ENCODE peak calls at places on chromosomes 7 and 10, in ten cellular contexts. Y is AG10803; N is Calu3; P is IMR-90; Z is CD8-positive, alpha-beta T cell; A is AG09319; I is OCI-LY7; M is left ventricle myocardium inferior; V is fibroblast of pulmonary artery; S is H9. K is an unnamed sample.

GRCh38 chr7:37382546-37383088 is 66.0 kb downstream of the ELMO1 start:
- DNase-seq in A (no peak), Z (no peak), N (no peak), V (no peak), S (no peak), Y (no peak), I (no peak), M (no peak), P (no peak), K (no peak)

GRCh38 chr10:61903184-61903990 is 1.9 kb downstream of the ARID5B start:
- DNase-seq in S (peak), N (peak), A (no peak), V (peak), I (peak), Z (peak), Y (peak), M (peak), P (peak), K (peak)

GRCh38 chr10:8331896-8332729 is 277.6 kb downstream of the GATA3 start:
- DNase-seq in V (peak), M (peak), Z (peak), I (no peak), P (peak), S (peak), A (no peak), N (peak), Y (no peak), K (peak)

GRCh38 chr10:103281753-103282152 is 4.8 kb downstream of the INA start:
- DNase-seq in Z (no peak), M (no peak), S (peak), Y (no peak), I (no peak), N (no peak), A (no peak), P (peak), V (no peak), K (peak)

GRCh38 chr7:18940577-18941134 is 176.8 kb downstream of the TWIST1 start:
- DNase-seq in V (no peak), N (no peak), I (no peak), M (no peak), A (no peak), Y (no peak), S (peak), Z (no peak), P (no peak), K (no peak)

GRCh38 chr10:11472158-11472753 is 139.2 kb downstream of the USP6NL start:
- DNase-seq in S (peak), Z (peak), A (peak), I (peak), P (peak), M (peak), N (peak), V (peak), Y (peak), K (peak)

GRCh38 chr7:8260871-8261707 is 878 bp downstream of the ICA1 start:
- DNase-seq in V (no peak), I (no peak), Y (no peak), N (peak), A (no peak), Z (no peak), S (no peak), M (peak), P (no peak), K (no peak)

GRCh38 chr10:642186-642890 is 47.1 kb downstream of the DIP2C start:
- DNase-seq in A (no peak), V (no peak), M (no peak), Z (no peak), I (no peak), S (no peak), Y (no peak), N (peak), P (no peak), K (no peak)

GRCh38 chr7:38186593-38187314 is 8.7 kb downstream of the STARD3NL start:
- DNase-seq in V (peak), P (peak), M (no peak), S (no peak), N (no peak), Y (peak), I (no peak), Z (no peak), A (no peak), K (no peak)

GRCh38 chr10:132001238-132001977 is 19.7 kb upstream of the BNIP3 start:
- DNase-seq in V (peak), I (no peak), A (no peak), S (peak), N (peak), Y (peak), P (peak), M (no peak), Z (no peak), K (no peak)

GRCh38 chr7:21526007-21526406 is 16.8 kb upstream of the DNAH11 start:
- DNase-seq in M (no peak), P (peak), Z (no peak), N (no peak), V (no peak), I (peak), Y (no peak), A (no peak), S (no peak), K (no peak)

GRCh38 chr10:87659571-87660483 is at the start of gene PAPSS2:
- DNase-seq in I (no peak), M (peak), N (peak), Z (no peak), V (peak), Y (peak), S (peak), P (peak), A (peak), K (peak)

GRCh38 chr7:112283382-112283910 is 77.0 kb downstream of the ZNF277 start:
- DNase-seq in N (no peak), Y (no peak), S (no peak), P (no peak), V (no peak), Z (no peak), I (no peak), M (no peak), A (no peak), K (no peak)

GRCh38 chr10:47408606-47409005 is 24.5 kb upstream of the ZNF488 start:
- DNase-seq in V (no peak), A (no peak), Z (no peak), M (no peak), Y (no peak), I (no peak), P (no peak), S (no peak), N (no peak), K (no peak)

GRCh38 chr7:52634996-52635395 is 400.4 kb upstream of the POM121L12 start:
- DNase-seq in S (no peak), A (no peak), Z (no peak), M (no peak), P (no peak), I (no peak), Y (no peak), V (no peak), N (no peak), K (no peak)

GRCh38 chr7:130107949-130108674 is 37.8 kb downstream of the KLHDC10 start:
- DNase-seq in S (no peak), A (no peak), Z (no peak), I (no peak), M (no peak), P (no peak), N (no peak), V (no peak), Y (no peak), K (no peak)

GRCh38 chr10:99534939-99535763 is 2.4 kb downstream of the NKX2-3 start:
- DNase-seq in M (no peak), S (peak), N (no peak), Y (peak), P (no peak), A (no peak), V (peak), I (no peak), Z (no peak), K (peak)

GRCh38 chr10:118698421-118698820 is 56.3 kb downstream of the CACUL1 start:
- DNase-seq in I (no peak), P (peak), S (no peak), A (no peak), Y (no peak), N (peak), M (no peak), Z (peak), V (peak), K (no peak)

GRCh38 chr10:88800152-88801125 is 2.1 kb upstream of the LIPM start:
- DNase-seq in Y (peak), Z (no peak), A (no peak), S (no peak), V (peak), P (peak), I (no peak), M (no peak), N (no peak), K (no peak)

GRCh38 chr7:105654994-105655900 is 74.0 kb upstream of the EFCAB10 start:
- DNase-seq in Y (peak), A (no peak), S (peak), Z (no peak), N (no peak), P (peak), V (peak), M (no peak), I (no peak), K (peak)

GRCh38 chr10:32055478-32056135 is 618 bp downstream of the KIF5B start:
- DNase-seq in A (no peak), I (peak), Y (peak), N (peak), Z (peak), V (peak), M (peak), S (peak), P (peak), K (peak)

GRCh38 chr7:91267558-91267955 is 3.3 kb downstream of the FZD1 start:
- DNase-seq in I (no peak), M (no peak), S (no peak), Z (no peak), Y (peak), N (no peak), P (peak), V (no peak), A (no peak), K (no peak)

GRCh38 chr10:104449402-104449801 is 95.8 kb downstream of the CFAP58 start:
- DNase-seq in Z (no peak), S (no peak), Y (peak), N (no peak), M (no peak), P (peak), I (no peak), A (no peak), V (no peak), K (no peak)

GRCh38 chr7:114356133-114356532 is 58.5 kb upstream of the FOXP2 start:
- DNase-seq in A (no peak), I (no peak), Z (no peak), P (peak), Y (no peak), M (no peak), S (no peak), N (no peak), V (no peak), K (no peak)

GRCh38 chr7:148011753-148012152 is 578.8 kb upstream of the C7orf33 start:
- DNase-seq in P (no peak), A (no peak), N (no peak), S (peak), V (no peak), Z (no peak), M (no peak), I (no peak), Y (no peak), K (no peak)

GRCh38 chr7:17681965-17682364 is 258.3 kb downstream of the SNX13 start:
- DNase-seq in I (no peak), Y (peak), V (peak), N (no peak), P (no peak), S (no peak), A (no peak), Z (no peak), M (no peak), K (no peak)

GRCh38 chr7:142808802-142809583 is 38.2 kb downstream of the PRSS2 start:
- DNase-seq in P (peak), Y (no peak), S (no peak), N (peak), V (no peak), A (no peak), M (no peak), Z (peak), I (peak), K (no peak)

GRCh38 chr10:79246606-79247275 is 100.5 kb upstream of the PPIF start:
- DNase-seq in Y (peak), M (peak), N (no peak), I (no peak), V (peak), S (no peak), Z (no peak), A (no peak), P (no peak), K (no peak)

GRCh38 chr7:46344533-46344932 is 423.5 kb upstream of the IGFBP3 start:
- DNase-seq in V (no peak), Y (no peak), I (no peak), Z (no peak), S (no peak), P (no peak), N (no peak), M (no peak), A (no peak), K (no peak)

GRCh38 chr7:78112488-78112887 is 313.9 kb downstream of the PHTF2 start:
- DNase-seq in I (no peak), S (no peak), M (no peak), N (no peak), A (no peak), P (no peak), V (no peak), Z (no peak), Y (no peak), K (no peak)

GRCh38 chr10:45502458-45502857 is 128.4 kb downstream of the ALOX5 start:
- DNase-seq in A (no peak), P (no peak), N (no peak), V (no peak), I (no peak), S (no peak), Y (no peak), Z (no peak), M (no peak), K (no peak)

GRCh38 chr7:140557069-140557468 is 77.8 kb upstream of the MKRN1 start:
- DNase-seq in N (no peak), P (no peak), I (no peak), V (no peak), Y (no peak), Z (no peak), A (no peak), S (no peak), M (no peak), K (no peak)

GRCh38 chr10:98572594-98572993 is 125.9 kb upstream of the HPS1 start:
- DNase-seq in M (no peak), N (no peak), Z (no peak), Y (no peak), A (no peak), V (no peak), P (no peak), S (no peak), I (no peak), K (no peak)

GRCh38 chr7:157751951-157752673 is 415.3 kb downstream of the DNAJB6 start:
- DNase-seq in Z (no peak), Y (no peak), N (no peak), I (no peak), S (no peak), P (no peak), M (no peak), V (no peak), A (no peak), K (no peak)

GRCh38 chr7:157769016-157769869 is 432.4 kb downstream of the DNAJB6 start:
- DNase-seq in S (no peak), Z (no peak), M (no peak), N (no peak), I (no peak), A (no peak), P (no peak), V (no peak), Y (no peak), K (peak)

DNA sequence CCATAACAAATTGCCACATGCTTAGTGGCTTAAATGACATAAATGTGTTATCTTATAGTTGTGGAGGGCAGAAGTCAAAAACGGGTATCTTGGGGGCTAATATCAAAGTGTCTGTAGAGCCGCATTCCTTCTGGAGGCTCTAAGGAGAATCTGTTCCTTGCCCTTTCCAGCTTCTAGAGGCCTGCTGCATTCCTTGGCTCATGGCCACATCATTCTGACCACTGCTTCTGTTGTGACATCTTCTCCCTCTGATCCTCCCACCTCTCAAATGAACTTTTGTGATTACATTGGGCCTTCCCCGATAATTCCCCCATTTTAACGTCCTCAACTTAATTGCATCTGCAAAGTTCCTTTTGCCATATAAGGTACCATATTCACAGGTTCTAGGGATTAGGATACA is 76.1 kb downstream of the CYP26A1 start:
- DNase-seq in Z (no peak), Y (peak), P (peak), A (no peak), V (peak), S (no peak), N (no peak), M (no peak), I (no peak), K (no peak)
- TF ChIP-seq CTCF in Z (no peak), Y (no peak), P (no peak), A (no peak), V (no peak), S (no peak), N (no peak), M (no peak), I (no peak), K (no peak)

GRCh38 chr7:101168412-101169049 is 3.2 kb upstream of the VGF start:
- DNase-seq in I (no peak), V (no peak), S (peak), N (no peak), M (no peak), Z (no peak), A (no peak), P (no peak), Y (no peak), K (no peak)

GRCh38 chr7:101167645-101168411 is 2.5 kb upstream of the VGF start:
- DNase-seq in A (no peak), P (no peak), Y (no peak), I (no peak), Z (no peak), S (no peak), N (no peak), M (no peak), V (no peak), K (no peak)

GRCh38 chr7:101169838-101170531 is 4.6 kb upstream of the VGF start:
- DNase-seq in I (peak), S (peak), M (peak), V (peak), N (peak), Y (peak), A (no peak), P (peak), Z (peak), K (peak)

GRCh38 chr7:101170617-101171441 is 5.5 kb upstream of the VGF start:
- DNase-seq in V (no peak), A (no peak), S (peak), N (no peak), Y (no peak), Z (no peak), P (no peak), I (no peak), M (no peak), K (no peak)

GRCh38 chr7:101169110-101169837 is 3.9 kb upstream of the VGF start:
- DNase-seq in V (no peak), A (no peak), I (no peak), P (no peak), N (no peak), Z (no peak), S (peak), M (no peak), Y (no peak), K (no peak)
- TF ChIP-seq CTCF in V (no peak), A (no peak), I (no peak), P (no peak), N (no peak), Z (no peak), S (no peak), M (no peak), Y (no peak), K (no peak)

DNA sequence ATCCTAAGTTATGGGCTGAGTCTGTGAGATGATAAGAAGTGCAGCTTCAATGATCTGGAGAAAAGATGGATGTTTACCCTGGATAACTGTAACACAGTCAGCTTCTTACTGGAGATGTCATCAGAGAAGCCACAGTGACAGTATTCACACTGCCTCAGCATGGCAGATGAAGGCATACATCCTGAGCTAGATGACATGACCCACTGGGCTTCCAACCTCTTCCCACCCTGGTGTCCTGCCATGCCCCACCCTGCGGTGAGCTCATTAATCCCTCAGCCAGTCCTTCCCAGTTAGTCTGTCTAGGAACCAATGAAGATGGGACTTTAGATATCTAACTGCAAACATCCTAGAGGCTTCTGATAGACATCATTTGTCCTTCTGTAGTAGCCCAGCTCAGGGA is 213.8 kb downstream of the TAX1BP1 start:
- DNase-seq in N (no peak), I (no peak), Y (no peak), S (no peak), M (no peak), A (no peak), Z (no peak), P (no peak), V (no peak), K (no peak)
- TF ChIP-seq CTCF in N (no peak), I (no peak), Y (no peak), S (no peak), M (no peak), A (no peak), Z (no peak), P (no peak), V (no peak), K (no peak)

GRCh38 chr7:96322373-96322695 is 436 bp upstream of the SLC25A13 start:
- DNase-seq in A (no peak), P (no peak), M (no peak), Z (no peak), S (no peak), N (no peak), V (no peak), Y (no peak), I (no peak), K (no peak)

GRCh38 chr7:96321041-96321669 is 743 bp downstream of the SLC25A13 start:
- DNase-seq in M (peak), A (peak), Z (peak), I (peak), S (peak), P (peak), N (peak), Y (peak), V (peak), K (peak)

GRCh38 chr7:96322847-96323461 is 1.1 kb upstream of the SLC25A13 start:
- DNase-seq in M (no peak), Y (no peak), I (no peak), S (no peak), N (no peak), A (no peak), Z (no peak), V (no peak), P (no peak), K (no peak)

GRCh38 chr7:96320437-96320836 is 1.5 kb downstream of the SLC25A13 start:
- DNase-seq in A (no peak), Z (no peak), Y (no peak), M (no peak), P (no peak), I (no peak), S (no peak), N (no peak), V (no peak), K (no peak)

GRCh38 chr7:96321670-96322372 is at the start of gene SLC25A13:
- DNase-seq in I (no peak), S (peak), P (peak), Y (peak), Z (no peak), V (peak), A (peak), M (peak), N (peak), K (peak)
- TF ChIP-seq CTCF in I (no peak), S (no peak), P (no peak), Y (no peak), Z (no peak), V (no peak), A (no peak), M (no peak), N (no peak), K (no peak)

GRCh38 chr7:70165477-70166170 is 567.3 kb downstream of the AUTS2 start:
- DNase-seq in A (no peak), Y (no peak), I (no peak), V (no peak), Z (no peak), S (no peak), M (no peak), N (no peak), P (no peak), K (no peak)
- TF ChIP-seq CTCF in A (no peak), Y (no peak), I (no peak), V (no peak), Z (no peak), S (no peak), M (no peak), N (no peak), P (no peak), K (no peak)

GRCh38 chr10:128274938-128275337 is 148.7 kb upstream of the MKI67 start:
- DNase-seq in I (no peak), Z (no peak), A (no peak), S (no peak), N (no peak), P (no peak), V (peak), Y (peak), M (no peak), K (no peak)
- TF ChIP-seq CTCF in I (no peak), Z (no peak), A (no peak), S (no peak), N (no peak), P (no peak), V (no peak), Y (peak), M (no peak), K (no peak)

K was measured in nephron progenitor cell.